ENCODE peak calls at places on chromosome 9, in eight cellular contexts. One of them, this sample, is unnamed.

GRCh38 chr9:136853596-136854112 is 1.5 kb downstream of the MAMDC4 start:
- DNase-seq in endothelial cell of umbilical vein: no peak
- DNase-seq in K562: no peak
- DNase-seq in amniotic stem cell: no peak
- DNase-seq in AG04450: no peak
- DNase-seq in stimulated activated naive B cell treated with anti-CD40 and anti-IgM and Interleukin-4, amounts not matched to agents 10 μg/mL and 1 μg/mL and 100 μg/mL, for 72 hours: no peak
- DNase-seq in A549: no peak
- DNase-seq in ovary: peak
- DNase-seq in this sample: peak

GRCh38 chr9:127083133-127083532 is 39.3 kb downstream of the ANGPTL2 start:
- DNase-seq in A549: no peak
- DNase-seq in K562: no peak
- DNase-seq in AG04450: no peak
- DNase-seq in endothelial cell of umbilical vein: no peak
- DNase-seq in amniotic stem cell: no peak
- DNase-seq in stimulated activated naive B cell treated with anti-CD40 and anti-IgM and Interleukin-4, amounts not matched to agents 10 μg/mL and 1 μg/mL and 100 μg/mL, for 72 hours: no peak
- DNase-seq in ovary: no peak
- DNase-seq in this sample: no peak

GRCh38 chr9:38337706-38338264 is 54.7 kb upstream of the ALDH1B1 start:
- DNase-seq in AG04450: no peak
- DNase-seq in K562: no peak
- DNase-seq in endothelial cell of umbilical vein: no peak
- DNase-seq in A549: no peak
- DNase-seq in amniotic stem cell: no peak
- DNase-seq in stimulated activated naive B cell treated with anti-CD40 and anti-IgM and Interleukin-4, amounts not matched to agents 10 μg/mL and 1 μg/mL and 100 μg/mL, for 72 hours: no peak
- DNase-seq in ovary: no peak
- DNase-seq in this sample: peak

GRCh38 chr9:68530618-68531017 is 10.1 kb downstream of the TMEM252 start:
- DNase-seq in K562: no peak
- DNase-seq in A549: no peak
- DNase-seq in ovary: peak
- DNase-seq in endothelial cell of umbilical vein: no peak
- DNase-seq in stimulated activated naive B cell treated with anti-CD40 and anti-IgM and Interleukin-4, amounts not matched to agents 10 μg/mL and 1 μg/mL and 100 μg/mL, for 72 hours: no peak
- DNase-seq in AG04450: no peak
- DNase-seq in amniotic stem cell: no peak
- DNase-seq in this sample: peak

GRCh38 chr9:98995059-98995665 is 51.5 kb downstream of the COL15A1 start:
- DNase-seq in stimulated activated naive B cell treated with anti-CD40 and anti-IgM and Interleukin-4, amounts not matched to agents 10 μg/mL and 1 μg/mL and 100 μg/mL, for 72 hours: no peak
- DNase-seq in ovary: no peak
- DNase-seq in A549: no peak
- DNase-seq in AG04450: no peak
- DNase-seq in amniotic stem cell: no peak
- DNase-seq in endothelial cell of umbilical vein: no peak
- DNase-seq in K562: no peak
- DNase-seq in this sample: peak

GRCh38 chr9:130128251-130128650 is 44.0 kb upstream of the NCS1 start:
- DNase-seq in A549: no peak
- DNase-seq in stimulated activated naive B cell treated with anti-CD40 and anti-IgM and Interleukin-4, amounts not matched to agents 10 μg/mL and 1 μg/mL and 100 μg/mL, for 72 hours: peak
- DNase-seq in K562: no peak
- DNase-seq in amniotic stem cell: no peak
- DNase-seq in ovary: no peak
- DNase-seq in AG04450: no peak
- DNase-seq in endothelial cell of umbilical vein: no peak
- DNase-seq in this sample: no peak

GRCh38 chr9:136726631-136727191 is 14.3 kb downstream of the DIPK1B start:
- DNase-seq in amniotic stem cell: no peak
- DNase-seq in ovary: no peak
- DNase-seq in stimulated activated naive B cell treated with anti-CD40 and anti-IgM and Interleukin-4, amounts not matched to agents 10 μg/mL and 1 μg/mL and 100 μg/mL, for 72 hours: no peak
- DNase-seq in endothelial cell of umbilical vein: peak
- DNase-seq in K562: peak
- DNase-seq in AG04450: no peak
- DNase-seq in A549: no peak
- DNase-seq in this sample: no peak

GRCh38 chr9:110821064-110821463 is 152.5 kb downstream of the MUSK start:
- DNase-seq in amniotic stem cell: no peak
- DNase-seq in K562: no peak
- DNase-seq in A549: no peak
- DNase-seq in endothelial cell of umbilical vein: no peak
- DNase-seq in AG04450: no peak
- DNase-seq in ovary: no peak
- DNase-seq in stimulated activated naive B cell treated with anti-CD40 and anti-IgM and Interleukin-4, amounts not matched to agents 10 μg/mL and 1 μg/mL and 100 μg/mL, for 72 hours: no peak
- DNase-seq in this sample: no peak

GRCh38 chr9:7560669-7561305 is 238.8 kb downstream of the DMAC1 start:
- DNase-seq in ovary: no peak
- DNase-seq in K562: no peak
- DNase-seq in amniotic stem cell: no peak
- DNase-seq in A549: no peak
- DNase-seq in stimulated activated naive B cell treated with anti-CD40 and anti-IgM and Interleukin-4, amounts not matched to agents 10 μg/mL and 1 μg/mL and 100 μg/mL, for 72 hours: no peak
- DNase-seq in AG04450: no peak
- DNase-seq in endothelial cell of umbilical vein: no peak
- DNase-seq in this sample: no peak

GRCh38 chr9:123637940-123638634 is 282.1 kb downstream of the CRB2 start:
- DNase-seq in ovary: no peak
- DNase-seq in endothelial cell of umbilical vein: peak
- DNase-seq in amniotic stem cell: no peak
- DNase-seq in K562: peak
- DNase-seq in AG04450: no peak
- DNase-seq in stimulated activated naive B cell treated with anti-CD40 and anti-IgM and Interleukin-4, amounts not matched to agents 10 μg/mL and 1 μg/mL and 100 μg/mL, for 72 hours: no peak
- DNase-seq in A549: no peak
- DNase-seq in this sample: no peak

GRCh38 chr9:98906273-98907040 is 37.2 kb upstream of the COL15A1 start:
- DNase-seq in endothelial cell of umbilical vein: no peak
- DNase-seq in K562: peak
- DNase-seq in A549: no peak
- DNase-seq in stimulated activated naive B cell treated with anti-CD40 and anti-IgM and Interleukin-4, amounts not matched to agents 10 μg/mL and 1 μg/mL and 100 μg/mL, for 72 hours: no peak
- DNase-seq in amniotic stem cell: no peak
- DNase-seq in AG04450: no peak
- DNase-seq in ovary: peak
- DNase-seq in this sample: peak

GRCh38 chr9:115225459-115226116 is 107.6 kb upstream of the TNC start:
- DNase-seq in endothelial cell of umbilical vein: no peak
- DNase-seq in AG04450: no peak
- DNase-seq in K562: no peak
- DNase-seq in stimulated activated naive B cell treated with anti-CD40 and anti-IgM and Interleukin-4, amounts not matched to agents 10 μg/mL and 1 μg/mL and 100 μg/mL, for 72 hours: no peak
- DNase-seq in A549: no peak
- DNase-seq in ovary: no peak
- DNase-seq in amniotic stem cell: no peak
- DNase-seq in this sample: no peak

GRCh38 chr9:137708590-137709284 is 89.9 kb downstream of the EHMT1 start:
- DNase-seq in AG04450: no peak
- DNase-seq in ovary: no peak
- DNase-seq in K562: no peak
- DNase-seq in stimulated activated naive B cell treated with anti-CD40 and anti-IgM and Interleukin-4, amounts not matched to agents 10 μg/mL and 1 μg/mL and 100 μg/mL, for 72 hours: no peak
- DNase-seq in A549: no peak
- DNase-seq in amniotic stem cell: no peak
- DNase-seq in endothelial cell of umbilical vein: no peak
- DNase-seq in this sample: no peak

GRCh38 chr9:89313842-89314241 is 2.8 kb downstream of the CKS2 start:
- DNase-seq in ovary: no peak
- DNase-seq in A549: no peak
- DNase-seq in AG04450: no peak
- DNase-seq in K562: no peak
- DNase-seq in amniotic stem cell: no peak
- DNase-seq in stimulated activated naive B cell treated with anti-CD40 and anti-IgM and Interleukin-4, amounts not matched to agents 10 μg/mL and 1 μg/mL and 100 μg/mL, for 72 hours: no peak
- DNase-seq in endothelial cell of umbilical vein: no peak
- DNase-seq in this sample: no peak

GRCh38 chr9:33676746-33677505 is 118.4 kb upstream of the PRSS3 start:
- DNase-seq in K562: peak
- DNase-seq in amniotic stem cell: no peak
- DNase-seq in endothelial cell of umbilical vein: peak
- DNase-seq in AG04450: no peak
- DNase-seq in stimulated activated naive B cell treated with anti-CD40 and anti-IgM and Interleukin-4, amounts not matched to agents 10 μg/mL and 1 μg/mL and 100 μg/mL, for 72 hours: no peak
- DNase-seq in ovary: no peak
- DNase-seq in A549: peak
- DNase-seq in this sample: no peak

GRCh38 chr9:86521936-86522335 is 167.7 kb upstream of the TUT7 start:
- DNase-seq in AG04450: no peak
- DNase-seq in ovary: no peak
- DNase-seq in A549: no peak
- DNase-seq in amniotic stem cell: no peak
- DNase-seq in K562: no peak
- DNase-seq in stimulated activated naive B cell treated with anti-CD40 and anti-IgM and Interleukin-4, amounts not matched to agents 10 μg/mL and 1 μg/mL and 100 μg/mL, for 72 hours: no peak
- DNase-seq in endothelial cell of umbilical vein: no peak
- DNase-seq in this sample: peak

GRCh38 chr9:118038713-118039112 is 334.5 kb downstream of the TLR4 start:
- DNase-seq in K562: no peak
- DNase-seq in amniotic stem cell: no peak
- DNase-seq in endothelial cell of umbilical vein: no peak
- DNase-seq in A549: no peak
- DNase-seq in AG04450: no peak
- DNase-seq in stimulated activated naive B cell treated with anti-CD40 and anti-IgM and Interleukin-4, amounts not matched to agents 10 μg/mL and 1 μg/mL and 100 μg/mL, for 72 hours: no peak
- DNase-seq in ovary: no peak
- DNase-seq in this sample: no peak

GRCh38 chr9:111598730-111599091 is 736 bp downstream of the PTGR1 start:
- DNase-seq in ovary: peak
- DNase-seq in AG04450: no peak
- DNase-seq in stimulated activated naive B cell treated with anti-CD40 and anti-IgM and Interleukin-4, amounts not matched to agents 10 μg/mL and 1 μg/mL and 100 μg/mL, for 72 hours: no peak
- DNase-seq in A549: no peak
- DNase-seq in endothelial cell of umbilical vein: peak
- DNase-seq in amniotic stem cell: no peak
- DNase-seq in K562: no peak
- DNase-seq in this sample: peak

GRCh38 chr9:100282388-100282719 is 70.4 kb downstream of the TEX10 start:
- DNase-seq in K562: peak
- DNase-seq in stimulated activated naive B cell treated with anti-CD40 and anti-IgM and Interleukin-4, amounts not matched to agents 10 μg/mL and 1 μg/mL and 100 μg/mL, for 72 hours: no peak
- DNase-seq in AG04450: no peak
- DNase-seq in endothelial cell of umbilical vein: no peak
- DNase-seq in amniotic stem cell: no peak
- DNase-seq in ovary: no peak
- DNase-seq in A549: no peak
- DNase-seq in this sample: no peak

GRCh38 chr9:69497816-69498215 is 172.8 kb downstream of the ENTREP1 start:
- DNase-seq in endothelial cell of umbilical vein: no peak
- DNase-seq in AG04450: no peak
- DNase-seq in ovary: no peak
- DNase-seq in K562: no peak
- DNase-seq in stimulated activated naive B cell treated with anti-CD40 and anti-IgM and Interleukin-4, amounts not matched to agents 10 μg/mL and 1 μg/mL and 100 μg/mL, for 72 hours: no peak
- DNase-seq in amniotic stem cell: no peak
- DNase-seq in A549: no peak
- DNase-seq in this sample: no peak

GRCh38 chr9:129436751-129437625 is 183.9 kb downstream of the C9orf50 start:
- DNase-seq in AG04450: no peak
- DNase-seq in stimulated activated naive B cell treated with anti-CD40 and anti-IgM and Interleukin-4, amounts not matched to agents 10 μg/mL and 1 μg/mL and 100 μg/mL, for 72 hours: no peak
- DNase-seq in endothelial cell of umbilical vein: peak
- DNase-seq in K562: peak
- DNase-seq in A549: no peak
- DNase-seq in ovary: peak
- DNase-seq in amniotic stem cell: no peak
- DNase-seq in this sample: peak

GRCh38 chr9:126925876-126926275 is 11.3 kb downstream of the RALGPS1 start:
- DNase-seq in stimulated activated naive B cell treated with anti-CD40 and anti-IgM and Interleukin-4, amounts not matched to agents 10 μg/mL and 1 μg/mL and 100 μg/mL, for 72 hours: no peak
- DNase-seq in amniotic stem cell: no peak
- DNase-seq in endothelial cell of umbilical vein: no peak
- DNase-seq in K562: no peak
- DNase-seq in A549: no peak
- DNase-seq in AG04450: no peak
- DNase-seq in ovary: no peak
- DNase-seq in this sample: no peak

GRCh38 chr9:79955300-79955699 is 383.5 kb downstream of the TLE4 start:
- DNase-seq in amniotic stem cell: no peak
- DNase-seq in ovary: no peak
- DNase-seq in K562: no peak
- DNase-seq in stimulated activated naive B cell treated with anti-CD40 and anti-IgM and Interleukin-4, amounts not matched to agents 10 μg/mL and 1 μg/mL and 100 μg/mL, for 72 hours: no peak
- DNase-seq in endothelial cell of umbilical vein: no peak
- DNase-seq in A549: no peak
- DNase-seq in AG04450: no peak
- DNase-seq in this sample: no peak

GRCh38 chr9:86703346-86703745 is 244.0 kb downstream of the GAS1 start:
- DNase-seq in stimulated activated naive B cell treated with anti-CD40 and anti-IgM and Interleukin-4, amounts not matched to agents 10 μg/mL and 1 μg/mL and 100 μg/mL, for 72 hours: no peak
- DNase-seq in amniotic stem cell: no peak
- DNase-seq in AG04450: no peak
- DNase-seq in ovary: no peak
- DNase-seq in K562: peak
- DNase-seq in endothelial cell of umbilical vein: no peak
- DNase-seq in A549: no peak
- DNase-seq in this sample: no peak

GRCh38 chr9:127035423-127035822 is 87.0 kb downstream of the ANGPTL2 start:
- DNase-seq in stimulated activated naive B cell treated with anti-CD40 and anti-IgM and Interleukin-4, amounts not matched to agents 10 μg/mL and 1 μg/mL and 100 μg/mL, for 72 hours: no peak
- DNase-seq in ovary: peak
- DNase-seq in AG04450: no peak
- DNase-seq in endothelial cell of umbilical vein: no peak
- DNase-seq in amniotic stem cell: no peak
- DNase-seq in K562: no peak
- DNase-seq in A549: no peak
- DNase-seq in this sample: peak

GRCh38 chr9:85949591-85950335 is 8.8 kb downstream of the NAA35 start:
- DNase-seq in amniotic stem cell: no peak
- DNase-seq in endothelial cell of umbilical vein: peak
- DNase-seq in stimulated activated naive B cell treated with anti-CD40 and anti-IgM and Interleukin-4, amounts not matched to agents 10 μg/mL and 1 μg/mL and 100 μg/mL, for 72 hours: no peak
- DNase-seq in K562: no peak
- DNase-seq in AG04450: no peak
- DNase-seq in A549: no peak
- DNase-seq in ovary: no peak
- DNase-seq in this sample: no peak

GRCh38 chr9:2489838-2490314 is 131.7 kb upstream of the VLDLR start:
- DNase-seq in stimulated activated naive B cell treated with anti-CD40 and anti-IgM and Interleukin-4, amounts not matched to agents 10 μg/mL and 1 μg/mL and 100 μg/mL, for 72 hours: no peak
- DNase-seq in amniotic stem cell: no peak
- DNase-seq in endothelial cell of umbilical vein: no peak
- DNase-seq in K562: no peak
- DNase-seq in AG04450: peak
- DNase-seq in ovary: peak
- DNase-seq in A549: no peak
- DNase-seq in this sample: no peak

GRCh38 chr9:83451308-83451707 is 86.9 kb downstream of the FRMD3 start:
- DNase-seq in K562: no peak
- DNase-seq in ovary: no peak
- DNase-seq in AG04450: no peak
- DNase-seq in A549: no peak
- DNase-seq in stimulated activated naive B cell treated with anti-CD40 and anti-IgM and Interleukin-4, amounts not matched to agents 10 μg/mL and 1 μg/mL and 100 μg/mL, for 72 hours: no peak
- DNase-seq in amniotic stem cell: no peak
- DNase-seq in endothelial cell of umbilical vein: no peak
- DNase-seq in this sample: no peak

GRCh38 chr9:31700252-31701045 is 684.0 kb upstream of the ACO1 start:
- DNase-seq in stimulated activated naive B cell treated with anti-CD40 and anti-IgM and Interleukin-4, amounts not matched to agents 10 μg/mL and 1 μg/mL and 100 μg/mL, for 72 hours: no peak
- DNase-seq in AG04450: no peak
- DNase-seq in K562: no peak
- DNase-seq in endothelial cell of umbilical vein: no peak
- DNase-seq in A549: no peak
- DNase-seq in ovary: no peak
- DNase-seq in amniotic stem cell: no peak
- DNase-seq in this sample: no peak

GRCh38 chr9:20312732-20313131 is 309.6 kb downstream of the MLLT3 start:
- DNase-seq in endothelial cell of umbilical vein: no peak
- DNase-seq in AG04450: no peak
- DNase-seq in amniotic stem cell: no peak
- DNase-seq in stimulated activated naive B cell treated with anti-CD40 and anti-IgM and Interleukin-4, amounts not matched to agents 10 μg/mL and 1 μg/mL and 100 μg/mL, for 72 hours: no peak
- DNase-seq in K562: no peak
- DNase-seq in A549: peak
- DNase-seq in ovary: no peak
- DNase-seq in this sample: no peak

GRCh38 chr9:38031594-38031993 is 37.4 kb downstream of the SHB start:
- DNase-seq in endothelial cell of umbilical vein: no peak
- DNase-seq in AG04450: no peak
- DNase-seq in A549: no peak
- DNase-seq in stimulated activated naive B cell treated with anti-CD40 and anti-IgM and Interleukin-4, amounts not matched to agents 10 μg/mL and 1 μg/mL and 100 μg/mL, for 72 hours: no peak
- DNase-seq in amniotic stem cell: no peak
- DNase-seq in ovary: no peak
- DNase-seq in K562: no peak
- DNase-seq in this sample: no peak

This sample was measured in adrenal gland.